ENCODE peak calls at places on chromosomes 16 and 17, in six cellular contexts. One of them, this sample, is unnamed.

GRCh38 chr16:52497067-52497816 is 49.7 kb downstream of the TOX3 start:
- DNase-seq in ELR: peak
- DNase-seq in effector CD4-positive, alpha-beta T cell: no peak
- DNase-seq in SJSA1: peak
- DNase-seq in caudate nucleus: no peak
- DNase-seq in C1 segment of cervical spinal cord: no peak
- DNase-seq in this sample: no peak

GRCh38 chr17:80371196-80371595 is 43.8 kb upstream of the ENDOV start:
- DNase-seq in effector CD4-positive, alpha-beta T cell: no peak
- DNase-seq in caudate nucleus: no peak
- DNase-seq in SJSA1: no peak
- DNase-seq in C1 segment of cervical spinal cord: no peak
- DNase-seq in ELR: no peak
- DNase-seq in this sample: no peak

GRCh38 chr16:15786501-15786900 is 70.3 kb downstream of the MYH11 start:
- DNase-seq in C1 segment of cervical spinal cord: no peak
- DNase-seq in SJSA1: no peak
- DNase-seq in ELR: no peak
- DNase-seq in caudate nucleus: no peak
- DNase-seq in effector CD4-positive, alpha-beta T cell: no peak
- DNase-seq in this sample: no peak

GRCh38 chr17:49687878-49688491 is 10.1 kb upstream of the SPOP start:
- DNase-seq in effector CD4-positive, alpha-beta T cell: no peak
- DNase-seq in SJSA1: peak
- DNase-seq in ELR: peak
- DNase-seq in C1 segment of cervical spinal cord: no peak
- DNase-seq in caudate nucleus: no peak
- DNase-seq in this sample: no peak

GRCh38 chr16:6446370-6446769 is 886.3 kb upstream of the RBFOX1 start:
- DNase-seq in ELR: no peak
- DNase-seq in C1 segment of cervical spinal cord: no peak
- DNase-seq in effector CD4-positive, alpha-beta T cell: no peak
- DNase-seq in caudate nucleus: no peak
- DNase-seq in SJSA1: no peak
- DNase-seq in this sample: no peak

GRCh38 chr17:44948315-44948795 is 782 bp upstream of the KIF18B start:
- DNase-seq in effector CD4-positive, alpha-beta T cell: no peak
- DNase-seq in ELR: no peak
- DNase-seq in C1 segment of cervical spinal cord: no peak
- DNase-seq in SJSA1: no peak
- DNase-seq in caudate nucleus: no peak
- DNase-seq in this sample: no peak

GRCh38 chr16:24689128-24689527 is 40.3 kb upstream of the TNRC6A start:
- DNase-seq in ELR: peak
- DNase-seq in effector CD4-positive, alpha-beta T cell: no peak
- DNase-seq in caudate nucleus: no peak
- DNase-seq in SJSA1: peak
- DNase-seq in C1 segment of cervical spinal cord: no peak
- DNase-seq in this sample: no peak

GRCh38 chr16:20385844-20386832 is 18.4 kb downstream of the PDILT start:
- DNase-seq in C1 segment of cervical spinal cord: peak
- DNase-seq in ELR: peak
- DNase-seq in effector CD4-positive, alpha-beta T cell: peak
- DNase-seq in caudate nucleus: peak
- DNase-seq in SJSA1: peak
- DNase-seq in this sample: peak

GRCh38 chr16:54034684-54035083 is 251.9 kb downstream of the IRX3 start:
- DNase-seq in caudate nucleus: no peak
- DNase-seq in SJSA1: no peak
- DNase-seq in effector CD4-positive, alpha-beta T cell: no peak
- DNase-seq in C1 segment of cervical spinal cord: no peak
- DNase-seq in ELR: no peak
- DNase-seq in this sample: no peak

GRCh38 chr17:42122371-42123303 is at the start of gene HSPB9:
- DNase-seq in caudate nucleus: peak
- DNase-seq in effector CD4-positive, alpha-beta T cell: no peak
- DNase-seq in C1 segment of cervical spinal cord: no peak
- DNase-seq in ELR: no peak
- DNase-seq in SJSA1: no peak
- DNase-seq in this sample: no peak

GRCh38 chr16:844638-845348 is 44.3 kb upstream of the GNG13 start:
- DNase-seq in caudate nucleus: no peak
- DNase-seq in SJSA1: no peak
- DNase-seq in effector CD4-positive, alpha-beta T cell: no peak
- DNase-seq in ELR: no peak
- DNase-seq in C1 segment of cervical spinal cord: no peak
- DNase-seq in this sample: no peak

GRCh38 chr17:72411124-72411563 is 290.3 kb downstream of the SOX9 start:
- DNase-seq in SJSA1: no peak
- DNase-seq in caudate nucleus: no peak
- DNase-seq in ELR: no peak
- DNase-seq in C1 segment of cervical spinal cord: no peak
- DNase-seq in effector CD4-positive, alpha-beta T cell: no peak
- DNase-seq in this sample: no peak

GRCh38 chr17:64115871-64116534 is 13.9 kb downstream of the ERN1 start:
- DNase-seq in SJSA1: no peak
- DNase-seq in C1 segment of cervical spinal cord: no peak
- DNase-seq in ELR: peak
- DNase-seq in effector CD4-positive, alpha-beta T cell: no peak
- DNase-seq in caudate nucleus: no peak
- DNase-seq in this sample: no peak

GRCh38 chr16:85654251-85655115 is 34.3 kb downstream of the GINS2 start:
- DNase-seq in caudate nucleus: no peak
- DNase-seq in SJSA1: no peak
- DNase-seq in C1 segment of cervical spinal cord: no peak
- DNase-seq in ELR: no peak
- DNase-seq in effector CD4-positive, alpha-beta T cell: no peak
- DNase-seq in this sample: no peak

GRCh38 chr17:14448816-14449215 is 147.9 kb downstream of the HS3ST3B1 start:
- DNase-seq in ELR: no peak
- DNase-seq in effector CD4-positive, alpha-beta T cell: no peak
- DNase-seq in SJSA1: peak
- DNase-seq in C1 segment of cervical spinal cord: no peak
- DNase-seq in caudate nucleus: no peak
- DNase-seq in this sample: no peak